ENCODE peak calls at places on chromosome 7, in seven cellular contexts. One of them, this sample, is unnamed.

GRCh38 chr7:116227678-116228239 is 17.4 kb downstream of the TES start:
- DNase-seq in PC-3: peak; percentile 85
- DNase-seq in CD8-positive, alpha-beta T cell: no peak
- DNase-seq in mucosa of descending colon: no peak
- DNase-seq in stomach: no peak
- DNase-seq in fibroblast of lung: peak; percentile 94
- DNase-seq in heart right ventricle: no peak
- DNase-seq in this sample: no peak

GRCh38 chr7:151008143-151008510 is 16.2 kb downstream of the ATG9B start:
- DNase-seq in PC-3: no peak
- DNase-seq in CD8-positive, alpha-beta T cell: no peak
- DNase-seq in mucosa of descending colon: no peak
- DNase-seq in stomach: no peak
- DNase-seq in fibroblast of lung: no peak
- DNase-seq in heart right ventricle: no peak
- DNase-seq in this sample: no peak

GRCh38 chr7:137007001-137007725 is 138.7 kb downstream of the CHRM2 start:
- DNase-seq in PC-3: peak; percentile 33
- DNase-seq in CD8-positive, alpha-beta T cell: no peak
- DNase-seq in mucosa of descending colon: no peak
- DNase-seq in stomach: no peak
- DNase-seq in fibroblast of lung: peak; percentile 44
- DNase-seq in heart right ventricle: no peak
- DNase-seq in this sample: no peak

GRCh38 chr7:100435401-100436304 is 644 bp downstream of the PPP1R35 start:
- DNase-seq in PC-3: peak; percentile 37
- DNase-seq in CD8-positive, alpha-beta T cell: peak; percentile 50
- DNase-seq in mucosa of descending colon: peak; percentile 79
- DNase-seq in stomach: peak; percentile 64
- DNase-seq in fibroblast of lung: peak; percentile 33
- DNase-seq in heart right ventricle: peak; percentile 42
- DNase-seq in this sample: peak; percentile 29

GRCh38 chr7:24573008-24573553 is at the start of gene PALS2:
- DNase-seq in PC-3: peak; percentile 77
- DNase-seq in CD8-positive, alpha-beta T cell: peak; percentile 87
- DNase-seq in mucosa of descending colon: peak; percentile 88
- DNase-seq in stomach: peak; percentile 76
- DNase-seq in fibroblast of lung: peak; percentile 75
- DNase-seq in heart right ventricle: peak; percentile 71
- DNase-seq in this sample: peak; percentile 83

GRCh38 chr7:31493714-31494181 is 20.1 kb upstream of the ITPRID1 start:
- DNase-seq in PC-3: peak; percentile 77
- DNase-seq in CD8-positive, alpha-beta T cell: no peak
- DNase-seq in mucosa of descending colon: no peak
- DNase-seq in stomach: peak; percentile 35
- DNase-seq in fibroblast of lung: peak; percentile 60
- DNase-seq in heart right ventricle: no peak
- DNase-seq in this sample: no peak

GRCh38 chr7:68246189-68246633 is 1249.6 kb downstream of the TYW1 start:
- DNase-seq in PC-3: peak; percentile 21
- DNase-seq in CD8-positive, alpha-beta T cell: no peak
- DNase-seq in mucosa of descending colon: no peak
- DNase-seq in stomach: no peak
- DNase-seq in fibroblast of lung: peak; percentile 71
- DNase-seq in heart right ventricle: no peak
- DNase-seq in this sample: no peak

GRCh38 chr7:55148571-55148970 is 129.8 kb downstream of the EGFR start:
- DNase-seq in PC-3: no peak
- DNase-seq in CD8-positive, alpha-beta T cell: no peak
- DNase-seq in mucosa of descending colon: no peak
- DNase-seq in stomach: no peak
- DNase-seq in fibroblast of lung: peak; percentile 13
- DNase-seq in heart right ventricle: no peak
- DNase-seq in this sample: no peak

GRCh38 chr7:29806131-29806792 is at the start of gene WIPF3:
- DNase-seq in PC-3: peak; percentile 40
- DNase-seq in CD8-positive, alpha-beta T cell: no peak
- DNase-seq in mucosa of descending colon: no peak
- DNase-seq in stomach: peak; percentile 68
- DNase-seq in fibroblast of lung: peak; percentile 16
- DNase-seq in heart right ventricle: peak; percentile 44
- DNase-seq in this sample: peak; percentile 25

GRCh38 chr7:20012100-20012499 is 205.1 kb downstream of the MACC1 start:
- DNase-seq in PC-3: no peak
- DNase-seq in CD8-positive, alpha-beta T cell: no peak
- DNase-seq in mucosa of descending colon: no peak
- DNase-seq in stomach: no peak
- DNase-seq in fibroblast of lung: no peak
- DNase-seq in heart right ventricle: no peak
- DNase-seq in this sample: no peak

GRCh38 chr7:94333810-94334209 is 60.9 kb upstream of the COL1A2 start:
- DNase-seq in PC-3: peak; percentile 57
- DNase-seq in CD8-positive, alpha-beta T cell: no peak
- DNase-seq in mucosa of descending colon: no peak
- DNase-seq in stomach: no peak
- DNase-seq in fibroblast of lung: peak; percentile 23
- DNase-seq in heart right ventricle: no peak
- DNase-seq in this sample: no peak

GRCh38 chr7:24898691-24899090 is 81.3 kb downstream of the OSBPL3 start:
- DNase-seq in PC-3: peak; percentile 62
- DNase-seq in CD8-positive, alpha-beta T cell: no peak
- DNase-seq in mucosa of descending colon: no peak
- DNase-seq in stomach: no peak
- DNase-seq in fibroblast of lung: peak; percentile 82
- DNase-seq in heart right ventricle: no peak
- DNase-seq in this sample: no peak

GRCh38 chr7:44447874-44448425 is 42.5 kb downstream of the NUDCD3 start:
- DNase-seq in PC-3: no peak
- DNase-seq in CD8-positive, alpha-beta T cell: no peak
- DNase-seq in mucosa of descending colon: no peak
- DNase-seq in stomach: no peak
- DNase-seq in fibroblast of lung: no peak
- DNase-seq in heart right ventricle: no peak
- DNase-seq in this sample: no peak

GRCh38 chr7:135877799-135878198 is 99.4 kb downstream of the MTPN start:
- DNase-seq in PC-3: peak; percentile 94
- DNase-seq in CD8-positive, alpha-beta T cell: no peak
- DNase-seq in mucosa of descending colon: no peak
- DNase-seq in stomach: no peak
- DNase-seq in fibroblast of lung: peak; percentile 83
- DNase-seq in heart right ventricle: no peak
- DNase-seq in this sample: peak; percentile 7

GRCh38 chr7:29146888-29147609 is 712 bp upstream of the CPVL start:
- DNase-seq in PC-3: peak; percentile 66
- DNase-seq in CD8-positive, alpha-beta T cell: no peak
- DNase-seq in mucosa of descending colon: no peak
- DNase-seq in stomach: peak; percentile 45
- DNase-seq in fibroblast of lung: peak; percentile 8
- DNase-seq in heart right ventricle: peak; percentile 23
- DNase-seq in this sample: no peak

GRCh38 chr7:106064329-106064728 is 47.8 kb downstream of the SYPL1 start:
- DNase-seq in PC-3: no peak
- DNase-seq in CD8-positive, alpha-beta T cell: no peak
- DNase-seq in mucosa of descending colon: peak; percentile 65
- DNase-seq in stomach: no peak
- DNase-seq in fibroblast of lung: no peak
- DNase-seq in heart right ventricle: no peak
- DNase-seq in this sample: no peak

GRCh38 chr7:8365499-8366110 is 67.8 kb upstream of the NXPH1 start:
- DNase-seq in PC-3: peak; percentile 49
- DNase-seq in CD8-positive, alpha-beta T cell: no peak
- DNase-seq in mucosa of descending colon: no peak
- DNase-seq in stomach: no peak
- DNase-seq in fibroblast of lung: no peak
- DNase-seq in heart right ventricle: no peak
- DNase-seq in this sample: no peak

GRCh38 chr7:137591444-137591843 is 247.9 kb upstream of the PTN start:
- DNase-seq in PC-3: peak; percentile 62
- DNase-seq in CD8-positive, alpha-beta T cell: no peak
- DNase-seq in mucosa of descending colon: no peak
- DNase-seq in stomach: no peak
- DNase-seq in fibroblast of lung: peak; percentile 80
- DNase-seq in heart right ventricle: no peak
- DNase-seq in this sample: peak; percentile 1

GRCh38 chr7:1340640-1341360 is 108.1 kb downstream of the UNCX start:
- DNase-seq in PC-3: no peak
- DNase-seq in CD8-positive, alpha-beta T cell: no peak
- DNase-seq in mucosa of descending colon: peak; percentile 31
- DNase-seq in stomach: no peak
- DNase-seq in fibroblast of lung: no peak
- DNase-seq in heart right ventricle: no peak
- DNase-seq in this sample: no peak

GRCh38 chr7:111098926-111099250 is 8.0 kb downstream of the LRRN3 start:
- DNase-seq in PC-3: no peak
- DNase-seq in CD8-positive, alpha-beta T cell: no peak
- DNase-seq in mucosa of descending colon: no peak
- DNase-seq in stomach: no peak
- DNase-seq in fibroblast of lung: no peak
- DNase-seq in heart right ventricle: no peak
- DNase-seq in this sample: no peak

GRCh38 chr7:100719523-100720319 is 547 bp upstream of the EPO start:
- DNase-seq in PC-3: peak; percentile 16
- DNase-seq in CD8-positive, alpha-beta T cell: no peak
- DNase-seq in mucosa of descending colon: no peak
- DNase-seq in stomach: no peak
- DNase-seq in fibroblast of lung: peak; percentile 42
- DNase-seq in heart right ventricle: no peak
- DNase-seq in this sample: no peak

GRCh38 chr7:108094933-108095710 is 35.0 kb downstream of the LAMB4 start:
- DNase-seq in PC-3: peak; percentile 80
- DNase-seq in CD8-positive, alpha-beta T cell: no peak
- DNase-seq in mucosa of descending colon: no peak
- DNase-seq in stomach: peak; percentile 71
- DNase-seq in fibroblast of lung: peak; percentile 96
- DNase-seq in heart right ventricle: no peak
- DNase-seq in this sample: peak; percentile 79

GRCh38 chr7:66668677-66669076 is 40.0 kb downstream of the KCTD7 start:
- DNase-seq in PC-3: no peak
- DNase-seq in CD8-positive, alpha-beta T cell: no peak
- DNase-seq in mucosa of descending colon: no peak
- DNase-seq in stomach: no peak
- DNase-seq in fibroblast of lung: no peak
- DNase-seq in heart right ventricle: no peak
- DNase-seq in this sample: no peak

GRCh38 chr7:27105161-27106122 is 3.0 kb upstream of the HOXA2 start:
- DNase-seq in PC-3: no peak
- DNase-seq in CD8-positive, alpha-beta T cell: no peak
- DNase-seq in mucosa of descending colon: no peak
- DNase-seq in stomach: no peak
- DNase-seq in fibroblast of lung: peak; percentile 43
- DNase-seq in heart right ventricle: no peak
- DNase-seq in this sample: no peak
- H3K4me3 ChIP-seq in PC-3: no peak overlapping the region
- H3K4me3 ChIP-seq in CD8-positive, alpha-beta T cell: no peak overlapping the region
- H3K4me3 ChIP-seq in mucosa of descending colon: no peak overlapping the region
- H3K4me3 ChIP-seq in stomach: peak overlapping the region; percentile 42
- H3K4me3 ChIP-seq in fibroblast of lung: peak overlapping the region; percentile 92
- H3K4me3 ChIP-seq in heart right ventricle: no peak overlapping the region
- H3K4me3 ChIP-seq in this sample: no peak overlapping the region

DNA sequence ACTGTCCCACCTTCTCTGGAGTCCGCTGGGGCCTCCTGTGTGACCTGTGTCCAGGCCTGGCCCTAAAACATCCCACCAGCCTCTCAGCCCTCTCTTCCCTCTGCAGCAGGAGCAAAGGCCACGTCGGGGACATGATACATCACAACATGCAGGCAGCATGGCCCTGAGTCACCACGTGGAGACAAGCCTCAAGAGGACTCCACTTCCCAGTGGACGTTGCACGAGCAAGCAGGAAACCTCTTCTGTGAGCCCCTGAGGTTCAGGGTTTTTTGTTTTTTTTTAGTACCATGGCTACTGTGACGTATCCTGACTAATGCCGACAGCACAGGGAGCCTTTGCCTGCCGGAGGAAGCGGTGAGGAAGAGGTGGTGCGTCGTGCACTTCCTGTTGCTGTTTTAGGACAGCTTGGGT is 165.9 kb downstream of the DNAJB6 start:
- DNase-seq in PC-3: peak; percentile 6
- DNase-seq in CD8-positive, alpha-beta T cell: peak; percentile 89
- DNase-seq in mucosa of descending colon: no peak
- DNase-seq in stomach: peak; percentile 28
- DNase-seq in fibroblast of lung: peak; percentile 11
- DNase-seq in heart right ventricle: no peak
- DNase-seq in this sample: no peak
- H3K9me3 ChIP-seq in PC-3: peaks cover 6% of the 10 kb centered on the region
- H3K9me3 ChIP-seq in CD8-positive, alpha-beta T cell: no peaks in the 10 kb centered on the region
- H3K9me3 ChIP-seq in mucosa of descending colon: no peaks in the 10 kb centered on the region
- H3K9me3 ChIP-seq in stomach: peaks cover 7% of the 10 kb centered on the region
- H3K9me3 ChIP-seq in fibroblast of lung: no peaks in the 10 kb centered on the region
- H3K9me3 ChIP-seq in heart right ventricle: no peaks in the 10 kb centered on the region
- H3K9me3 ChIP-seq in this sample: no peaks in the 10 kb centered on the region

GRCh38 chr7:149420006-149420405 is 40.9 kb downstream of the ZNF777 start:
- DNase-seq in PC-3: no peak
- DNase-seq in CD8-positive, alpha-beta T cell: no peak
- DNase-seq in mucosa of descending colon: no peak
- DNase-seq in stomach: no peak
- DNase-seq in fibroblast of lung: no peak
- DNase-seq in heart right ventricle: no peak
- DNase-seq in this sample: no peak

GRCh38 chr7:149427096-149427680 is 33.7 kb downstream of the ZNF777 start:
- DNase-seq in PC-3: no peak
- DNase-seq in CD8-positive, alpha-beta T cell: no peak
- DNase-seq in mucosa of descending colon: no peak
- DNase-seq in stomach: no peak
- DNase-seq in fibroblast of lung: no peak
- DNase-seq in heart right ventricle: no peak
- DNase-seq in this sample: no peak

GRCh38 chr7:149423441-149423970 is 37.4 kb downstream of the ZNF777 start:
- DNase-seq in PC-3: no peak
- DNase-seq in CD8-positive, alpha-beta T cell: no peak
- DNase-seq in mucosa of descending colon: no peak
- DNase-seq in stomach: no peak
- DNase-seq in fibroblast of lung: no peak
- DNase-seq in heart right ventricle: peak; percentile 17
- DNase-seq in this sample: no peak

GRCh38 chr7:149422065-149422913 is 38.6 kb downstream of the ZNF777 start:
- DNase-seq in PC-3: peak; percentile 85
- DNase-seq in CD8-positive, alpha-beta T cell: peak; percentile 66
- DNase-seq in mucosa of descending colon: peak; percentile 77
- DNase-seq in stomach: peak; percentile 74
- DNase-seq in fibroblast of lung: peak; percentile 64
- DNase-seq in heart right ventricle: peak; percentile 74
- DNase-seq in this sample: peak; percentile 64

DNA sequence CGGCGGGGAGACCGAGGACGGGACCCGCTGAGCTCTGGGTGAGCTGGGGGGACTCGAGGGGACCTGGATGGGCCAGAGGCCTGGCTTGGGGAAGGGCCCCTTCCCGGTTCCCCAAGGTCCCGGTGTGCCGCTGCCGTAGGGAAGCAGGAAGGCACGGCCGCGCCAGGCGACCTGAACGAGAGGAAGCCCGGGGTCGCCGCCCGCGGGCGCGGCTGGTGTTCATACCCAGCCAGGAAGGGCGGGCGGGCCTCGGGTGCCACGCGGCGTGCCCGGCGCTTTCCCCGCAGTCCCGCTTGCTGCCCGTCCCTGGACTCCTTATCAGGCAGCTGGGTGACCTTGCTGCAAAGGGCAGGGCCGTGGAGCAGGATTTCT is 38.0 kb downstream of the ZNF777 start:
- DNase-seq in PC-3: no peak
- DNase-seq in CD8-positive, alpha-beta T cell: peak; percentile 30
- DNase-seq in mucosa of descending colon: peak; percentile 64
- DNase-seq in stomach: peak; percentile 31
- DNase-seq in fibroblast of lung: no peak
- DNase-seq in heart right ventricle: peak; percentile 43
- DNase-seq in this sample: no peak
- H3K4me3 ChIP-seq in PC-3: peak overlapping the region; percentile 31
- H3K4me3 ChIP-seq in CD8-positive, alpha-beta T cell: peak overlapping the region; percentile 71
- H3K4me3 ChIP-seq in mucosa of descending colon: no peak overlapping the region
- H3K4me3 ChIP-seq in stomach: peak overlapping the region; percentile 56
- H3K4me3 ChIP-seq in fibroblast of lung: peak overlapping the region; percentile 38
- H3K4me3 ChIP-seq in heart right ventricle: peak overlapping the region; percentile 52
- H3K4me3 ChIP-seq in this sample: no peak overlapping the region

GRCh38 chr7:158284121-158284520 is 303.5 kb downstream of the PTPRN2 start:
- DNase-seq in PC-3: peak; percentile 55
- DNase-seq in CD8-positive, alpha-beta T cell: no peak
- DNase-seq in mucosa of descending colon: no peak
- DNase-seq in stomach: peak; percentile 21
- DNase-seq in fibroblast of lung: no peak
- DNase-seq in heart right ventricle: no peak
- DNase-seq in this sample: peak; percentile 41
- H3K9me3 ChIP-seq in PC-3: peaks cover 24% of the 10 kb centered on the region
- H3K9me3 ChIP-seq in CD8-positive, alpha-beta T cell: peaks cover 5% of the 10 kb centered on the region
- H3K9me3 ChIP-seq in mucosa of descending colon: peaks cover 15% of the 10 kb centered on the region
- H3K9me3 ChIP-seq in stomach: peaks cover 21% of the 10 kb centered on the region
- H3K9me3 ChIP-seq in fibroblast of lung: no peaks in the 10 kb centered on the region
- H3K9me3 ChIP-seq in heart right ventricle: peaks cover 10% of the 10 kb centered on the region
- H3K9me3 ChIP-seq in this sample: no peaks in the 10 kb centered on the region